ENCODE peak calls at places on chromosome 19, in four cellular contexts. One of them, this sample, is unnamed.

GRCh38 chr19:49591731-49592485 is 926 bp downstream of the PRR12 start:
- DNase-seq in stomach: peak; percentile 40
- DNase-seq in HL-60: peak; percentile 49
- DNase-seq in IMR-90: peak; percentile 26
- DNase-seq in this sample: peak; percentile 31

GRCh38 chr19:15438124-15438496 is 11.6 kb downstream of the WIZ start:
- DNase-seq in HL-60: no peak
- DNase-seq in IMR-90: no peak
- DNase-seq in stomach: no peak
- DNase-seq in this sample: no peak

GRCh38 chr19:48925240-48925843 is 8.2 kb upstream of the DHDH start:
- DNase-seq in HL-60: no peak
- DNase-seq in stomach: no peak
- DNase-seq in IMR-90: peak; percentile 91
- DNase-seq in this sample: peak; percentile 92

GRCh38 chr19:54594737-54595136 is 1.3 kb downstream of the LILRA1 start:
- DNase-seq in stomach: no peak
- DNase-seq in IMR-90: no peak
- DNase-seq in HL-60: no peak
- DNase-seq in this sample: no peak

GRCh38 chr19:21197589-21198295 is 55.9 kb downstream of the ZNF431 start:
- DNase-seq in stomach: no peak
- DNase-seq in IMR-90: peak; percentile 3
- DNase-seq in HL-60: peak; percentile 83
- DNase-seq in this sample: no peak

GRCh38 chr19:15469513-15470297 is 5.4 kb upstream of the RASAL3 start:
- DNase-seq in stomach: no peak
- DNase-seq in HL-60: no peak
- DNase-seq in IMR-90: no peak
- DNase-seq in this sample: no peak

GRCh38 chr19:46722004-46722380 is 5.1 kb upstream of the PRKD2 start:
- DNase-seq in stomach: no peak
- DNase-seq in HL-60: no peak
- DNase-seq in IMR-90: no peak
- DNase-seq in this sample: peak; percentile 43

GRCh38 chr19:33496496-33496895 is 25.1 kb downstream of the PEPD start:
- DNase-seq in stomach: no peak
- DNase-seq in HL-60: no peak
- DNase-seq in IMR-90: no peak
- DNase-seq in this sample: no peak

GRCh38 chr19:4811328-4812131 is 20.0 kb downstream of the TICAM1 start:
- DNase-seq in HL-60: peak; percentile 87
- DNase-seq in stomach: peak; percentile 92
- DNase-seq in IMR-90: peak; percentile 45
- DNase-seq in this sample: peak; percentile 38

GRCh38 chr19:36221474-36221873 is 6.6 kb downstream of the ZNF146 start:
- DNase-seq in IMR-90: no peak
- DNase-seq in stomach: no peak
- DNase-seq in HL-60: no peak
- DNase-seq in this sample: no peak

GRCh38 chr19:12229990-12230389 is 64.7 kb downstream of the ZNF44 start:
- DNase-seq in IMR-90: no peak
- DNase-seq in stomach: no peak
- DNase-seq in HL-60: no peak
- DNase-seq in this sample: no peak

GRCh38 chr19:39874404-39874803 is 28.2 kb upstream of the FBL start:
- DNase-seq in stomach: no peak
- DNase-seq in IMR-90: no peak
- DNase-seq in HL-60: no peak
- DNase-seq in this sample: no peak

GRCh38 chr19:40549007-40549708 is 27.5 kb upstream of the SHKBP1 start:
- DNase-seq in stomach: peak; percentile 72
- DNase-seq in HL-60: peak; percentile 50
- DNase-seq in IMR-90: peak; percentile 39
- DNase-seq in this sample: peak; percentile 31

GRCh38 chr19:35657904-35658700 is 8.2 kb upstream of the UPK1A start:
- DNase-seq in HL-60: no peak
- DNase-seq in stomach: no peak
- DNase-seq in IMR-90: no peak
- DNase-seq in this sample: no peak

GRCh38 chr19:53808710-53809125 is 15.4 kb downstream of the NLRP12 start:
- DNase-seq in stomach: no peak
- DNase-seq in HL-60: peak; percentile 42
- DNase-seq in IMR-90: peak; percentile 42
- DNase-seq in this sample: peak; percentile 34

GRCh38 chr19:44847144-44848035 is 1.3 kb downstream of the NECTIN2 start:
- DNase-seq in IMR-90: peak; percentile 58
- DNase-seq in HL-60: no peak
- DNase-seq in stomach: peak; percentile 92
- DNase-seq in this sample: peak; percentile 55

GRCh38 chr19:14181906-14182305 is 24.1 kb downstream of the ADGRL1 start:
- DNase-seq in HL-60: no peak
- DNase-seq in stomach: no peak
- DNase-seq in IMR-90: no peak
- DNase-seq in this sample: no peak

GRCh38 chr19:54168174-54168917 is 4.6 kb downstream of the TMC4 start:
- DNase-seq in stomach: peak; percentile 94
- DNase-seq in IMR-90: peak; percentile 73
- DNase-seq in HL-60: peak; percentile 92
- DNase-seq in this sample: peak; percentile 59

GRCh38 chr19:3783660-3784584 is 2.3 kb downstream of the MATK start:
- DNase-seq in stomach: no peak
- DNase-seq in HL-60: no peak
- DNase-seq in IMR-90: no peak
- DNase-seq in this sample: no peak

GRCh38 chr19:54063350-54064078 is at the start of gene VSTM1:
- DNase-seq in stomach: no peak
- DNase-seq in HL-60: no peak
- DNase-seq in IMR-90: no peak
- DNase-seq in this sample: no peak

GRCh38 chr19:48746738-48747575 is at the start of gene IZUMO1:
- DNase-seq in stomach: peak; percentile 61
- DNase-seq in IMR-90: peak; percentile 90
- DNase-seq in HL-60: peak; percentile 33
- DNase-seq in this sample: peak; percentile 65

GRCh38 chr19:3725640-3726310 is 17.6 kb downstream of the TJP3 start:
- DNase-seq in stomach: peak; percentile 95
- DNase-seq in IMR-90: no peak
- DNase-seq in HL-60: no peak
- DNase-seq in this sample: no peak

GRCh38 chr19:7382694-7383093 is 34.0 kb downstream of the ARHGEF18 start:
- DNase-seq in HL-60: no peak
- DNase-seq in stomach: no peak
- DNase-seq in IMR-90: no peak
- DNase-seq in this sample: no peak

GRCh38 chr19:50843205-50843604 is 9.8 kb upstream of the KLK15 start:
- DNase-seq in HL-60: no peak
- DNase-seq in IMR-90: no peak
- DNase-seq in stomach: no peak
- DNase-seq in this sample: no peak

GRCh38 chr19:54418030-54418929 is 3.0 kb downstream of the TTYH1 start:
- DNase-seq in IMR-90: peak; percentile 19
- DNase-seq in stomach: no peak
- DNase-seq in HL-60: peak; percentile 74
- DNase-seq in this sample: no peak

GRCh38 chr19:38658462-38659306 is 11.2 kb downstream of the ACTN4 start:
- DNase-seq in IMR-90: peak; percentile 100
- DNase-seq in HL-60: no peak
- DNase-seq in stomach: peak; percentile 63
- DNase-seq in this sample: peak; percentile 100

GRCh38 chr19:30144794-30145193 is 202.8 kb downstream of the URI1 start:
- DNase-seq in HL-60: no peak
- DNase-seq in stomach: no peak
- DNase-seq in IMR-90: no peak
- DNase-seq in this sample: no peak

GRCh38 chr19:30144242-30144758 is 202.3 kb downstream of the URI1 start:
- DNase-seq in HL-60: no peak
- DNase-seq in stomach: no peak
- DNase-seq in IMR-90: no peak
- DNase-seq in this sample: no peak

GRCh38 chr19:30148039-30148438 is 206.0 kb downstream of the URI1 start:
- DNase-seq in stomach: no peak
- DNase-seq in IMR-90: no peak
- DNase-seq in HL-60: no peak
- DNase-seq in this sample: peak; percentile 64

GRCh38 chr19:30146346-30146745 is 204.3 kb downstream of the URI1 start:
- DNase-seq in IMR-90: no peak
- DNase-seq in HL-60: no peak
- DNase-seq in stomach: no peak
- DNase-seq in this sample: no peak

GRCh38 chr19:30145467-30145866 is 203.4 kb downstream of the URI1 start:
- DNase-seq in stomach: no peak
- DNase-seq in IMR-90: no peak
- DNase-seq in HL-60: no peak
- DNase-seq in this sample: no peak
- H3K27me3 ChIP-seq in stomach: no peaks in the 10 kb centered on the region
- H3K27me3 ChIP-seq in IMR-90: no peaks in the 10 kb centered on the region
- H3K27me3 ChIP-seq in HL-60: no peaks in the 10 kb centered on the region
- H3K27me3 ChIP-seq in this sample: no peaks in the 10 kb centered on the region

GRCh38 chr19:18921593-18921992 is 2.1 kb downstream of the DDX49 start:
- DNase-seq in IMR-90: no peak
- DNase-seq in stomach: no peak
- DNase-seq in HL-60: no peak
- DNase-seq in this sample: no peak

GRCh38 chr19:18922228-18922985 is 2.9 kb downstream of the DDX49 start:
- DNase-seq in stomach: no peak
- DNase-seq in HL-60: no peak
- DNase-seq in IMR-90: no peak
- DNase-seq in this sample: no peak

GRCh38 chr19:18919895-18920204 is 335 bp downstream of the DDX49 start:
- DNase-seq in stomach: no peak
- DNase-seq in HL-60: no peak
- DNase-seq in IMR-90: no peak
- DNase-seq in this sample: peak; percentile 21

GRCh38 chr19:18920400-18920799 is 885 bp downstream of the DDX49 start:
- DNase-seq in HL-60: no peak
- DNase-seq in IMR-90: no peak
- DNase-seq in stomach: no peak
- DNase-seq in this sample: no peak

GRCh38 chr19:18919086-18919894 is at the start of the genes COPE and DDX49:
- DNase-seq in IMR-90: peak; percentile 100
- DNase-seq in HL-60: peak; percentile 100
- DNase-seq in stomach: peak; percentile 97
- DNase-seq in this sample: peak; percentile 99
- TF ChIP-seq CTCF in IMR-90: no peak
- TF ChIP-seq CTCF in HL-60: no peak
- TF ChIP-seq CTCF in stomach: no peak
- TF ChIP-seq CTCF in this sample: no peak

DNA sequence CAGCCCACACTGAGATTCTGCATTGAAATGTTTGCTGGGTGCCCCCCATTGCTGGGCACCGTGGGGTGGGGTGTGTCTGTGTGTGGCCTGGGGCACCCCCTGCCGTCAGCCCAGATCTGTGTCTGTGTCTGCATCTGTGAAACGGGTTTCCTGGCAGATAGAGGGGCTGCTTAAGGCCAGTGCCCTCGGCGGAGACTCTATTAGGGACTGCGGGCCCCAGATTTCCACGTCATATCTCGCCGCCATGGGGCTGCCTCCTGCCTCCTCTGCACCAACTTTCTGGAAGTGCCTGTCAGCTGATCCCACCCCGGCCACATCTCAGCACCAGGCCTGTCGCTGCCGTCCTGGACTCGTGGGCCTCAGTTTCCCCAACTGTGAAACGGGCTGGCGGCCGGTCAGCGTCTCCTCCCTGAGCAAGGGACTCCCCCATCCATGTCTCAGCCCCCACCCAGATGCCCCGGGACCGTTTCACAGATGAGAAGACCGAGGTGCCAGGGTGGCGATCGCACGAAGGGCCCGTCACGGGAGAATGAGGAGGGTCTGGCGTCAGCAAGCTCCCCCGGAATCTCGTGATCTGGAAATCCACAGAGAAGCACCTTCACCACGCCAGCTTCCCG is 21.4 kb downstream of the ARID3A start:
- DNase-seq in IMR-90: no peak
- DNase-seq in HL-60: no peak
- DNase-seq in stomach: no peak
- DNase-seq in this sample: no peak
- H3K4me3 ChIP-seq in IMR-90: no peak overlapping the region
- H3K4me3 ChIP-seq in HL-60: no peak overlapping the region
- H3K4me3 ChIP-seq in stomach: no peak overlapping the region
- H3K4me3 ChIP-seq in this sample: no peak overlapping the region

DNA sequence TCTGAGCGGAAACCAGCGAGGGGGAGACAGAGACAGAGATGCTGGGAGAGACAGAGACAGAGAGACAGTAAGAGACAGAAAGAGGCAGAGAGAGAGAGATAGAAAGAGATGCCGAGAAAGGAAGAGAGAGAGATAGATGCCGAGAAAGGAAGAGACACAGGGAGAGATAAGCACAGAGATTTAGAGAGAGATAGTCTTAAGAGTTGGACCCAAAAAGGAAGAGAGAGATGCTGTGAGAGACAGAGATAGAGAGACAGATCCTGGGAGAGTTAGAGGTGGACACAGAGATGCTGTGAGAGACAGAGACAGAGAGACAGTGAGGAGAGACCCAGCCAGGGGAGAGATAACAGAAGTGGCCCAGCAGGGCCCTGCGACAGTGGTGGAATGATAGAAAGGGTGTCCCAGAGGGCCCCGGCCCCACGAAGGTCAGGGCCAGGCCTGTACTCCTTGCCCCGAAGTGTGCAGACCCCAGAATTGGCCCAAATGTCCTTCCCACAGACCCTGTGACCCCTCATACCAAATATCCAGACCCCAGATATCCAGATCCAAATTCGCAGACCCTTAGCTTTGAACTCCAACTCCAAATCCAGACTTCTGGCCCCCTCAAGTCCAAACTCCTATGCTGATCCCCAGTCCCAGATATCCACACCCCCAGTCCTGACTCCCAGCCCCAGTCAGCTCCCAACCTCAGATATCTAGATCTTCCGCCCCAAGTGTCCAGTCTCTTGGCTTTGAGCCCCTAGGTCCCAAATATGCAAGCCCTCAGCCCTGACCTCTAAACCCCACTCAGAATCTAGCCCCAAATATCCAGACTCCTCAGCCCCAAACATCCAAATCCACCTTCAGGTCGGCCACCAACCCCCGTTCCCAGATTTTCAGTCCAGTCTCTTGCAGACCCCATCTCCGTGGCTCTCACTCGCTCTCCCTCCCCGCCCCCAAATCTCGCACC is 1.1 kb downstream of the ERFL start:
- DNase-seq in IMR-90: no peak
- DNase-seq in HL-60: no peak
- DNase-seq in stomach: no peak
- DNase-seq in this sample: no peak
- H3K27me3 ChIP-seq in IMR-90: peaks cover 87% of the 10 kb centered on the region
- H3K27me3 ChIP-seq in HL-60: peaks cover 35% of the 10 kb centered on the region
- H3K27me3 ChIP-seq in stomach: peaks cover 89% of the 10 kb centered on the region
- H3K27me3 ChIP-seq in this sample: peaks cover 78% of the 10 kb centered on the region